ENCODE peak calls at places on chromosomes 13 and 19, in five cellular contexts. R is endodermal cell, D is GM13977, W is left lung, T is psoas muscle. G is an unnamed sample.

GRCh38 chr13:23705578-23705977 is 135.4 kb downstream of the TNFRSF19 start:
- DNase-seq in R (no peak), D (no peak), W (no peak), T (no peak), G (no peak)

GRCh38 chr19:37763488-37763887 is 15.9 kb downstream of the ZNF573 start:
- DNase-seq in R (no peak), D (no peak), W (no peak), T (no peak), G (no peak)

GRCh38 chr13:41577437-41577836 is 120.1 kb downstream of the RGCC start:
- DNase-seq in R (no peak), D (no peak), W (no peak), T (peak), G (no peak)

GRCh38 chr13:41315466-41316047 is 4.5 kb downstream of the NAA16 start:
- DNase-seq in R (no peak), D (no peak), W (no peak), T (no peak), G (no peak)

GRCh38 chr13:48979892-48980291 is 4.2 kb downstream of the FNDC3A start:
- DNase-seq in R (no peak), D (peak), W (no peak), T (no peak), G (no peak)

GRCh38 chr19:38676023-38676877 is 28.8 kb downstream of the ACTN4 start:
- DNase-seq in R (no peak), D (no peak), W (no peak), T (no peak), G (no peak)

GRCh38 chr13:113904411-113904810 is 40.5 kb upstream of the GAS6 start:
- DNase-seq in R (peak), D (no peak), W (no peak), T (peak), G (no peak)

GRCh38 chr13:79481685-79482052 is 714 bp downstream of the NDFIP2 start:
- DNase-seq in R (no peak), D (no peak), W (no peak), T (no peak), G (no peak)

GRCh38 chr19:51691122-51692064 is 1.7 kb upstream of the SPACA6 start:
- DNase-seq in R (peak), D (peak), W (no peak), T (no peak), G (no peak)

GRCh38 chr13:83780201-83780600 is 102.1 kb downstream of the SLITRK1 start:
- DNase-seq in R (peak), D (no peak), W (no peak), T (no peak), G (no peak)
- TF ChIP-seq CTCF in R (peak), D (peak), W (no peak), T (no peak), G (peak)

DNA sequence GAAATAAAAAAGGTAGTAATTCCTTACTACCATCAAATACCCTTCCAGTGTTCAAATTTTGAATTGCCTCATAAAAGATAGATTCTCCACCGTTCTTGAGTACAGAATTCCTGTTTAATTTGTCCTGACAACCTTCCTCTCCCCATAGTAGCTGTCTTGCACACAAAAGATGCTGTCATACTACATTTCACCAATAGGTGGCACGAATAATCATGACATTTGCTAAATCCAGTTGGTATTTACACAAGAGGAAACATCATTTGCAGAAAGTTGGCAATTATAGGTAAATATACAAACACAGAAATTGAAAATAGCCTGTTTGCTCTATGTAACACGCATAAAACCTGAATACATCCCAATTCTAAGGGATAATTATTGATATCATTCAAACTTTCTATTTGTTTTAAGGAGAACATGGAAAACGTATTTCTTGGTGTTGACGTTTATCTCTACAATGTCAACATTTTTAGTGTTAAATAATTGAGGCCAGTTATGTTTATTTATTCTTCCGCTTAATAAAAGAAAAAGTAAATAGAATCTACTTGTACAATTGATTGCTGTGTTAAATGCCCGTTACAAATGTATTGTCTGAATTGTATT is 58.3 kb upstream of the CLDN10 start:
- DNase-seq in R (no peak), D (peak), W (no peak), T (no peak), G (no peak)
- TF ChIP-seq CTCF in R (peak), D (peak), W (peak), T (peak), G (peak)

DNA sequence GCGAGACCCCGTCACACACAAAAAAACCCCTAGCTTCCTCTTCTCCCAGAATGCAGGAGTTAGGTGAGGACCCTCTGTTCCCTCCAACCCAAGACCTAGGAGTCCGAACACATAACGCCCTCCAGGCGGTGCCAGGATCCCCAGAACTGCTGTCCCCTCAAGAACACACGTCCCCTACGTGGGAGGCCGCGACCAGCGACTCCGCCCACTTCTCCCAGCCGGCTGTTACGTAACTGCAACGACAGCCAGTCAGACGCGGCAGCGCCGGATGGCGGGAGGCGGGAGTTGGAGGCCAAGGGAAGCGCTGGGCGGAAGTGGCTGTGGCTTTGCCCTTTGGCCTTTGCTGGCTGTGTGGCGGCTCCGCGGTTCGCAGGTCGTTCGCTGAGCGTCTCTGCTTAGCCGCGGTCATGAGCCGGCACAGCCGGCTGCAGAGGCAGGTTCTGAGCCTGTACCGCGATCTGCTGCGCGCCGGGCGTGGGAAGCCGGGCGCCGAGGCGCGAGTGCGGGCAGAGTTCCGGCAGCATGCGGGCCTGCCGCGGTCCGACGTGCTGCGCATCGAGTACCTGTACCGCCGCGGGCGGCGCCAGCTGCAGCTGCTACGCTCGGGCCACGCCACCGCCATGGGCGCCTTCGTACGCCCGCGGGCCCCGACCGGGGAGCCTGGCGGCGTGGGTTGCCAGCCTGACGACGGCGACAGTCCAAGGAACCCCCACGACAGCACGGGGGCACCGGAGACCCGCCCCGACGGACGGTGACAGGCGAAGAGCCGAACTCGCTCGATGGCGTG is at the start of gene SDHAF1:
- DNase-seq in R (peak), D (peak), W (peak), T (peak), G (no peak)
- TF ChIP-seq CTCF in R (peak), D (peak), W (no peak), T (no peak), G (no peak)

GRCh38 chr19:10962863-10963262 is 2.0 kb downstream of the SMARCA4 start:
- DNase-seq in R (no peak), D (peak), W (no peak), T (no peak), G (no peak)

GRCh38 chr19:10963865-10964264 is 3.0 kb downstream of the SMARCA4 start:
- DNase-seq in R (no peak), D (peak), W (no peak), T (no peak), G (no peak)

GRCh38 chr19:10965398-10965797 is 4.6 kb downstream of the SMARCA4 start:
- DNase-seq in R (no peak), D (no peak), W (no peak), T (no peak), G (no peak)

GRCh38 chr19:10966809-10967208 is 6.0 kb downstream of the SMARCA4 start:
- DNase-seq in R (no peak), D (no peak), W (no peak), T (no peak), G (no peak)

DNA sequence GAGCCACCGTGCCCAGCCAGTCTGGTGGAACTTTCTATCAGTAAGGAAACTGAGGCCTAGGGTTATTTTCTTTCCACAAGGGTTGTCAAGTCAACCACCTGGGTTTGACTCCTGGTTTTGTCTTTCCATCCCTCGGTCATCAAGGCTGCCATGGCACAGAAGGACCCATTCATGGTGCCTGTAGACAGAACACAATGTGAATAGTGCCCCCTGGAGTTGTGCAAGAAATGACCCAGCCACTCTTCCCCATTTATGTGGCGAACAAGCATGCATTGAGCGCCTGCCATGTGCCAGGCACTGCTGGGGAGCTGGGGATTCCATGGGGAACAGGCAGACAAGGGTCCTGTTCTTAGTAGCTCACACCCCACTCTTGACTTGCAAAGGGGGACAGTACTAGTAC is 4.1 kb downstream of the SMARCA4 start:
- DNase-seq in R (no peak), D (no peak), W (no peak), T (no peak), G (no peak)
- TF ChIP-seq CTCF in R (peak), D (no peak), W (no peak), T (no peak), G (peak)

GRCh38 chr19:14135355-14135754 is 1.0 kb downstream of the ASF1B start:
- DNase-seq in R (no peak), D (no peak), W (peak), T (no peak), G (no peak)
- TF ChIP-seq CTCF in R (no peak), D (no peak), W (no peak), T (no peak), G (no peak)

GRCh38 chr19:20278342-20278741 is 111.3 kb downstream of the ZNF486 start:
- DNase-seq in R (peak), D (peak), W (no peak), T (no peak), G (no peak)
- TF ChIP-seq CTCF in R (peak), D (peak), W (no peak), T (no peak), G (peak)